ENCODE peak calls at places on chromosomes 4 and X, in six cellular contexts. V is NT2/D1, Q is SK-N-SH, M is GM12878, A is HepG2, Y is H1. P is an unnamed sample.

GRCh38 chrX:41692162-41692749 is 3.5 kb downstream of the GPR34 start:
- DNase-seq in M (no peak), Y (no peak), A (no peak), V (no peak), Q (no peak), P (no peak)

GRCh38 chrX:55056820-55057690 is 17.8 kb upstream of the PAGE2B start:
- DNase-seq in Q (no peak), M (no peak), A (no peak), Y (no peak), V (no peak), P (no peak)

GRCh38 chrX:50812995-50813842 is 775 bp downstream of the SHROOM4 start:
- DNase-seq in V (no peak), Y (peak), M (no peak), A (no peak), Q (peak), P (no peak)

GRCh38 chrX:107766470-107767140 is 9.0 kb downstream of the TSC22D3 start:
- DNase-seq in Q (no peak), Y (no peak), M (no peak), V (no peak), A (no peak), P (no peak)

GRCh38 chr4:74109894-74110605 is 11.1 kb upstream of the CXCL2 start:
- DNase-seq in Y (no peak), M (no peak), V (no peak), Q (no peak), A (no peak), P (no peak)

GRCh38 chr4:16573181-16573580 is 325.3 kb downstream of the LDB2 start:
- DNase-seq in V (no peak), Q (no peak), A (no peak), Y (no peak), M (no peak), P (no peak)

GRCh38 chr4:20217951-20218350 is 33.8 kb upstream of the SLIT2 start:
- DNase-seq in V (no peak), A (no peak), Y (no peak), M (no peak), Q (no peak), P (no peak)

GRCh38 chr4:128347930-128348660 is 60.5 kb upstream of the PGRMC2 start:
- DNase-seq in A (no peak), Y (no peak), V (no peak), M (no peak), Q (no peak), P (peak)

GRCh38 chr4:104494822-104495559 is at the start of gene CXXC4:
- DNase-seq in M (no peak), Y (peak), Q (peak), V (no peak), A (peak), P (peak)

GRCh38 chr4:18319456-18319855 is 297.9 kb upstream of the LCORL start:
- DNase-seq in M (no peak), Y (no peak), A (no peak), Q (peak), V (no peak), P (no peak)

GRCh38 chr4:18322111-18322510 is 300.6 kb upstream of the LCORL start:
- DNase-seq in M (no peak), Q (no peak), Y (no peak), V (no peak), A (no peak), P (no peak)

GRCh38 chr4:18314731-18315130 is 293.2 kb upstream of the LCORL start:
- DNase-seq in V (no peak), A (no peak), Q (peak), Y (no peak), M (no peak), P (no peak)

GRCh38 chr4:18318682-18319410 is 297.3 kb upstream of the LCORL start:
- DNase-seq in Q (peak), Y (no peak), V (no peak), M (no peak), A (no peak), P (peak)
- TF ChIP-seq YY1 in Q (no peak), Y (no peak), V (no peak), M (no peak), A (no peak), P (no peak)

GRCh38 chr4:52588771-52589591 is 70.1 kb downstream of the USP46 start:
- DNase-seq in Q (no peak), Y (no peak), V (no peak), A (no peak), M (no peak), P (peak)

GRCh38 chr4:52586069-52586468 is 73.0 kb downstream of the USP46 start:
- DNase-seq in A (no peak), Q (no peak), M (no peak), Y (no peak), V (no peak), P (no peak)

GRCh38 chr4:52585379-52585778 is 73.7 kb downstream of the USP46 start:
- DNase-seq in Q (no peak), M (no peak), V (no peak), A (no peak), Y (no peak), P (no peak)

GRCh38 chr4:52592287-52592686 is 66.8 kb downstream of the USP46 start:
- DNase-seq in M (no peak), Q (no peak), A (no peak), Y (no peak), V (no peak), P (peak)

DNA sequence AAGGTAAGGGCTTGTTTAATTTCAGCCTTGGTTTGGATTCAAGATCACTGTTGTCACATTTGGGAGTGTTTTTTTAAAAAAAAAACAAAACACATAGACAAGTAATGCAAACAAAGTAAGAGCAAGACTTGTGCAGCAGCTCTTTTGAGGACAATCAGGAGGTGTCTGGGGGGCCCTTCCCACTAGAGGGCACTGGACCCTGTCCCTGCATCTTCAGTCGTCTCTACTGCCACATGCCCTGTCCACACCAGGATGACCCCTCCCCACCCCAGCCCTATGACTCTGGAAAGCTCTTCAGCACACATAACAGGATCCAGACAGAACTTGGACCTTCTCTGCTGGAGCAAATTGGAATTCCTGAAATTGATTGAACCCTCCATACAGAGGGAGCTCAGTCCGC is 71.0 kb downstream of the USP46 start:
- DNase-seq in A (peak), V (peak), M (no peak), Y (peak), Q (peak), P (peak)
- TF ChIP-seq YY1 in A (no peak), V (no peak), M (peak), Y (no peak), Q (no peak), P (no peak)

GRCh38 chr4:173386751-173387150 is 12.2 kb downstream of the SCRG1 start:
- DNase-seq in V (no peak), M (no peak), Y (no peak), Q (no peak), A (no peak), P (no peak)
- TF ChIP-seq YY1 in V (no peak), M (no peak), Y (no peak), Q (no peak), A (no peak), P (no peak)

GRCh38 chr4:47251363-47252135 is 212.0 kb downstream of the COMMD8 start:
- DNase-seq in Q (no peak), M (no peak), V (no peak), A (no peak), Y (no peak), P (no peak)
- TF ChIP-seq YY1 in Q (no peak), M (no peak), V (no peak), A (no peak), Y (no peak), P (no peak)

GRCh38 chr4:26912069-26912468 is 51.4 kb downstream of the STIM2 start:
- DNase-seq in Q (no peak), A (no peak), V (no peak), M (no peak), Y (no peak), P (no peak)

GRCh38 chr4:26909369-26909768 is 48.7 kb downstream of the STIM2 start:
- DNase-seq in A (no peak), Y (no peak), Q (no peak), M (no peak), V (no peak), P (no peak)

GRCh38 chr4:26905172-26905571 is 44.5 kb downstream of the STIM2 start:
- DNase-seq in A (no peak), M (no peak), Q (no peak), V (no peak), Y (no peak), P (no peak)

GRCh38 chr4:26911254-26911653 is 50.6 kb downstream of the STIM2 start:
- DNase-seq in A (no peak), V (peak), Y (no peak), Q (no peak), M (no peak), P (no peak)

DNA sequence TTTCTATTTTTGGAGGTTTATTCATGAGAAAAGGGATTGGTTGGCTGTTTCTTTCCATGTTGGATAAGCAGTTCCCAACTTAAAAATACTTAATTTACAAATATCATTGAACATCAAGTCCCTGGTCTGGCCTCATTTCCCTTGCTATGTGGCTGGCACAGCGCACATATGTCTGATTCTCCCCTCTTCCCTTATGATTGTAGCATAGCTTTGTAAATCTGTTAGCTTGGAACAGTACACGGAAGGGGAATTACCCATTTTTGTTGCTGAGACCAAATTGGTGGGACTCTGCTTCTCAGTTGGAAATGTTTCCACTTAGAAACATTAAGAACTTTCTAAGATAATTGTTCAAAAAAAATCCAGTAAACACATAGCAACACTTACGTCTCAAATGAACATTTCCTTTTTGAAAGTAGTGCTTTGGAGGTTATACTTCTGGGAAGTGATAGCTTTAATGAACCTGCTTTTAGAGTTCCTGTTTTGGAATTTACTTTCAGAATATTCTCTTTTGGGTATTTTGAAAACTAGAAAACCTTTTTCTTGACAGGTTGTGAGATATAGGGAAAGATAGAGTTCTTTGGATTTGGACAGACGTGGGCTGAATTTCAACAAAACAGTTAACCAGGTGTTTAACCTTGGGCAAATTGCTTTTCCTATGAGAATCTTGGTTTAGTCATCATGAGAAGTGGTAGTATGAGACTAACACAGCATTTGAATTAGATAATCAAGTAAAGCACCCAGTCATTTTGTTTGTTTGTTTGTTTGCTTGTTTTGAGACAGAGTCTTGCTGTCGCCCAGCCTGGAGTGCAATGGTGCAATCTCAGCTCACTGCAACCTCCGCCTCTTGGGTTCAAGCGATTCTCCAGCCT is 47.3 kb downstream of the STIM2 start:
- DNase-seq in Y (no peak), A (no peak), M (no peak), Q (no peak), V (no peak), P (no peak)
- TF ChIP-seq YY1 in Y (no peak), A (no peak), M (no peak), Q (no peak), V (no peak), P (no peak)

GRCh38 chr4:24141836-24142235 is 252.0 kb upstream of the PPARGC1A start:
- DNase-seq in Y (no peak), M (no peak), V (no peak), A (no peak), Q (no peak), P (no peak)
- TF ChIP-seq YY1 in Y (no peak), M (no peak), V (no peak), A (no peak), Q (no peak), P (no peak)

GRCh38 chrX:66731398-66731797 is 92.5 kb upstream of the EDA2R start:
- DNase-seq in V (peak), M (peak), Q (peak), Y (no peak), A (peak), P (peak)

GRCh38 chrX:66728818-66729271 is 90.0 kb upstream of the EDA2R start:
- DNase-seq in Q (peak), A (peak), V (peak), Y (peak), M (no peak), P (peak)
- TF ChIP-seq YY1 in Q (peak), A (no peak), V (peak), Y (peak), M (peak), P (peak)

GRCh38 chr4:99885063-99885664 is 9.1 kb downstream of the LAMTOR3 start:
- DNase-seq in M (no peak), V (no peak), A (peak), Q (peak), Y (no peak), P (peak)
- TF ChIP-seq YY1 in M (no peak), V (no peak), A (no peak), Q (no peak), Y (no peak), P (no peak)

GRCh38 chrX:64975989-64976672 is at the start of gene ZC4H2:
- DNase-seq in Y (peak), V (peak), Q (peak), M (peak), A (peak), P (peak)

GRCh38 chrX:64976673-64977040 is 407 bp upstream of the ZC4H2 start:
- DNase-seq in M (no peak), A (no peak), Y (no peak), Q (no peak), V (no peak), P (no peak)

GRCh38 chrX:64977051-64977450 is 801 bp upstream of the ZC4H2 start:
- DNase-seq in Y (no peak), M (no peak), V (no peak), A (no peak), Q (no peak), P (no peak)

GRCh38 chrX:64975491-64975890 is 759 bp downstream of the ZC4H2 start:
- DNase-seq in A (peak), V (peak), M (no peak), Q (peak), Y (peak), P (no peak)

DNA sequence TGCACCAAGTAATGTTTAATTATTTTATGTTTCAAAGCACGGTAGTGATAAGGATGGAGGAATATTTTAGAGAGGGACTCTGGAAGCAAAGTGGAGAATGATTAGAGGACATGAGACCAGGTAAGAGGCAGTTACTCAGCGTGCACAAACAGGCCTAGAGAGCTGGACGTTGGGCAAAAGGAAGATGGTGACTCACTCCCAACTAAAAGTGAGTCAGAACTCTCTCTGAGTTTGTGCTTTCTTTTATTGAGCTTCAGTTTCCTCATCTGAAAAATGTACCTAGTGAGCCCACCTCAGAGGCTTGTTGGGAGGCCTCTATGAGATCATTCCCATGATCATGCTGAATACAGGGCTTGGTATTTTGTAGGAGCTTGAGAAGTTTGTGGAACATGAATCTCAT is 1.6 kb upstream of the ZC4H2 start:
- DNase-seq in Y (no peak), A (peak), V (no peak), M (no peak), Q (no peak), P (no peak)
- TF ChIP-seq YY1 in Y (no peak), A (no peak), V (no peak), M (no peak), Q (no peak), P (no peak)

GRCh38 chrX:44795945-44796450 is 47.8 kb upstream of the DUSP21 start:
- DNase-seq in Y (no peak), Q (no peak), A (no peak), V (no peak), M (peak), P (no peak)
- TF ChIP-seq YY1 in Y (no peak), Q (no peak), A (no peak), V (no peak), M (no peak), P (no peak)